ENCODE peak calls at places on chromosomes 7 and 10, in four cellular contexts. D is HepG2, P is SK-N-SH, A is HCT116. U is an unnamed sample.

GRCh38 chr10:117138838-117139580 is 939 bp upstream of the VAX1 start:
- DNase-seq in A (no peak), D (no peak), P (peak; percentile 35), U (no peak)

GRCh38 chr7:157625973-157626790 is 289.4 kb downstream of the DNAJB6 start:
- DNase-seq in P (no peak), A (no peak), D (no peak), U (no peak)

GRCh38 chr7:130719550-130719949 is 14.5 kb downstream of the KLF14 start:
- DNase-seq in P (no peak), D (no peak), A (no peak), U (no peak)

GRCh38 chr7:115678049-115678982 is 352.2 kb downstream of the TFEC start:
- DNase-seq in A (no peak), P (no peak), D (peak; percentile 93), U (no peak)

GRCh38 chr7:7653568-7654187 is 13.1 kb downstream of the UMAD1 start:
- DNase-seq in D (no peak), P (peak; percentile 22), A (peak; percentile 28), U (no peak)

GRCh38 chr7:135685306-135686084 is 23.2 kb downstream of the STMP1 start:
- DNase-seq in P (no peak), D (no peak), A (no peak), U (no peak)

GRCh38 chr7:4097001-4097609 is 585.0 kb upstream of the FOXK1 start:
- DNase-seq in A (no peak), P (no peak), D (no peak), U (no peak)

GRCh38 chr10:128095023-128095752 is 31.0 kb downstream of the MKI67 start:
- DNase-seq in P (no peak), A (peak; percentile 12), D (no peak), U (no peak)

GRCh38 chr10:32112055-32112454 is 55.8 kb upstream of the KIF5B start:
- DNase-seq in D (peak; percentile 50), A (peak; percentile 6), P (no peak), U (peak; percentile 7)

GRCh38 chr7:7539152-7539551 is 3.5 kb upstream of the COL28A1 start:
- DNase-seq in A (no peak), D (no peak), P (no peak), U (no peak)

GRCh38 chr7:8564296-8564695 is 130.9 kb downstream of the NXPH1 start:
- DNase-seq in P (no peak), A (no peak), D (no peak), U (no peak)

GRCh38 chr7:114084381-114085312 is 165.8 kb upstream of the PPP1R3A start:
- DNase-seq in D (no peak), A (no peak), P (peak; percentile 44), U (peak; percentile 55)

GRCh38 chr7:1049006-1049741 is 4.8 kb downstream of the GPR146 start:
- DNase-seq in D (no peak), P (no peak), A (no peak), U (no peak)

GRCh38 chr10:68106656-68107055 is 2.6 kb upstream of the MYPN start:
- DNase-seq in D (no peak), A (no peak), P (no peak), U (no peak)

GRCh38 chr7:128705891-128706333 is 33.2 kb upstream of the CALU start:
- DNase-seq in P (no peak), D (no peak), A (no peak), U (no peak)

GRCh38 chr10:75954486-75954885 is 523.1 kb downstream of the LRMDA start:
- DNase-seq in P (no peak), A (no peak), D (no peak), U (no peak)

GRCh38 chr7:16051561-16052280 is 365.2 kb upstream of the MEOX2 start:
- DNase-seq in D (no peak), A (no peak), P (no peak), U (no peak)

GRCh38 chr7:125605241-125605640 is 675.6 kb upstream of the POT1 start:
- DNase-seq in P (no peak), D (no peak), A (no peak), U (no peak)

GRCh38 chr7:125602441-125602840 is 672.8 kb upstream of the POT1 start:
- DNase-seq in D (no peak), P (no peak), A (no peak), U (no peak)

GRCh38 chr7:125599387-125599786 is 669.8 kb upstream of the POT1 start:
- DNase-seq in A (no peak), D (no peak), P (no peak), U (no peak)
- TF ChIP-seq JUND in A (no peak), D (no peak), P (no peak), U (no peak)

GRCh38 chr10:83801983-83802382 is 337.3 kb upstream of the GHITM start:
- DNase-seq in A (no peak), P (no peak), D (no peak), U (peak; percentile 20)
- TF ChIP-seq JUND in A (no peak), P (no peak), D (no peak), U (no peak)

DNA sequence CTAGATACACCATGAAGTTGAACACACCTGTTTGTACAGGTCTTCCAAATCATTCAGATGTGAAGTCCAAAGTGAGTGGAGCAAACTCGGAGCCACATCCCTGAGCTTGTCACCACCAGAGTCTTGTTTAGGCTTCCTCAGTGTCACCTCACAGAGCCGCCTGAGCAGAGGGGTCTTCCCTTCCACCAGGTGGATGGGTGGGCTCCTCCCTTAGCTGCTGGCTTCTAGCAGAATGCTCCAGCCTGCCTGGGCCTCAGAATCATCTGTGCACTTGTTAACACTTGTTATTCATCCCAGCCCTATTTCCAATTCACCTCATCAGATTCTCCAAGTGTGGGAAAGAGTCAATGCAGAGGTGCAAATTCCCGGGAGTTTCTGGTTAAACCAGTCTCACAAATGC is 32.5 kb downstream of the C10orf71 start:
- DNase-seq in A (no peak), P (no peak), D (no peak), U (no peak)
- TF ChIP-seq JUND in A (no peak), P (no peak), D (no peak), U (no peak)

GRCh38 chr7:23120106-23120505 is 14.5 kb downstream of the KLHL7 start:
- DNase-seq in P (no peak), A (no peak), D (no peak), U (no peak)

GRCh38 chr7:23115991-23116390 is 10.4 kb downstream of the KLHL7 start:
- DNase-seq in A (no peak), D (no peak), P (no peak), U (no peak)

GRCh38 chr7:23117841-23118240 is 12.3 kb downstream of the KLHL7 start:
- DNase-seq in A (no peak), D (no peak), P (no peak), U (no peak)

GRCh38 chr7:23109470-23109869 is 3.9 kb downstream of the KLHL7 start:
- DNase-seq in D (no peak), P (no peak), A (no peak), U (no peak)

DNA sequence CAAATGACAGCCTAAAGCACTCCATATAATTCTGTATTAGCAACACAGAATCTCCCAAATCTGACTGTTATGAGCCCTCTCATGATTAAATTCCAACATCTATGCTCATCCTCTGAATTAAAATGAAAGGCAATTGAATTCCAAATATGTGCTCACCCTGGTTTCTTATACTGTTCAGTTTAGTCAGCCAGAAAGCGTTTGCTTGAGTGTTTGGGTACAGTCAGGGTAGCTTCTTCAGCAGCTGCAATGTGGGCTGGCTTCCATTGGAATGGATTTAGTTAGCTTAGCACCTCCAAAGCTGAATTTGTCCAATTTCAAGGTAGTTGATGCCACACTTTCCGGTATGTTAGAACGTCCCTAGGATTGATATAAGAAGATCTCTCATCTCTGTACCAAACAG is 9.3 kb downstream of the KLHL7 start:
- DNase-seq in A (no peak), D (no peak), P (no peak), U (no peak)
- TF ChIP-seq JUND in A (no peak), D (no peak), P (no peak), U (no peak)

GRCh38 chr10:101071885-101072433 is 10.2 kb downstream of the KAZALD1 start:
- DNase-seq in P (no peak), D (no peak), A (no peak), U (no peak)

GRCh38 chr10:101072923-101073322 is 11.1 kb downstream of the KAZALD1 start:
- DNase-seq in P (no peak), A (no peak), D (no peak), U (no peak)

GRCh38 chr10:101070098-101070497 is 8.3 kb downstream of the KAZALD1 start:
- DNase-seq in A (no peak), D (no peak), P (no peak), U (no peak)

GRCh38 chr10:101069441-101069840 is 7.7 kb downstream of the KAZALD1 start:
- DNase-seq in D (no peak), P (no peak), A (no peak), U (no peak)

GRCh38 chr10:101071266-101071884 is 9.6 kb downstream of the KAZALD1 start:
- DNase-seq in D (no peak), A (no peak), P (no peak), U (no peak)
- TF ChIP-seq JUND in D (no peak), A (no peak), P (no peak), U (no peak)

GRCh38 chr10:30094601-30095000 is 35.2 kb upstream of the JCAD start:
- DNase-seq in P (no peak), D (no peak), A (no peak), U (no peak)

GRCh38 chr10:30093303-30093967 is 34.0 kb upstream of the JCAD start:
- DNase-seq in A (no peak), D (peak; percentile 10), P (no peak), U (no peak)

GRCh38 chr10:30096564-30096963 is 37.2 kb upstream of the JCAD start:
- DNase-seq in A (no peak), D (no peak), P (no peak), U (no peak)

GRCh38 chr10:30098624-30099023 is 39.2 kb upstream of the JCAD start:
- DNase-seq in P (no peak), D (no peak), A (no peak), U (no peak)

DNA sequence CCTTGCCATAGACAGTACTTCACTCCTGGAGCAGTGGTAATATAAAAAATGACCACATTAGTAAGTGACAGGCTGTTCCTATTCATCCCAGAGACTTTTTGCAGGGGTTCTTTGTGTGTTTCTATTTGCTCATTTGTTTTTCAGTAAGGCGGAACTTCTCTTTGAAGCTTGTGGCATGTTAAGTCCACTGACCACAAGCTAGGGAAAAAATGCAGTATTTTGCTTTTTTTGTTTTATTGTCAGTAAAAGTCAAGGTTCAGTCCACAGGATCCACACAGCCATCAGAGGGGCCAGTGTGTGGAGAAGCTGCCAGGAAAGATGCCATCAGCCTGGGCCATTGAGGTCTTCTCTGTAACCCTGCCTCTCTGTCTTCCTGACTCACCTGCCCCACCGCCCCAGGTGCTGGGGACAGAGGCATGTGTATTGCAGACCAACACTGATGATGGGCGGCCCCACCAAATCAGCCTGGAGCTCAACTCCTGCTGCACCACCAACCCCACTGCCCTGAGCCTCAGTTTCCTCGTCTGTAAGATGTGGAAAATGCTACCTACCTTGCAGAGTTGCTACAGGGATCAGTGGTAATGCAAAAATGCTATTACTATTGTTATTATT is 36.5 kb upstream of the JCAD start:
- DNase-seq in D (peak; percentile 64), P (no peak), A (no peak), U (no peak)
- TF ChIP-seq JUND in D (no peak), P (no peak), A (no peak), U (no peak)

U was measured in T47D.